ENCODE peak calls at places on chromosomes 2 and 18, in seven cellular contexts. Z, W, D, X, G, L and Q are unnamed samples.

GRCh38 chr2:102158336-102158735 is 15.8 kb downstream of the IL1R1 start:
- DNase-seq in Z (no peak), W (no peak), D (no peak), X (no peak), G (no peak), L (no peak), Q (no peak)

GRCh38 chr2:101829429-101829828 is 131.9 kb downstream of the MAP4K4 start:
- DNase-seq in Z (no peak), W (no peak), D (no peak), X (no peak), G (no peak), L (no peak), Q (no peak)

GRCh38 chr2:102082591-102083586 is 59.7 kb upstream of the IL1R1 start:
- DNase-seq in Z (no peak), W (peak; percentile 80), D (no peak), X (no peak), G (peak; percentile 80), L (no peak), Q (no peak)

GRCh38 chr2:241853651-241854341 is 4.9 kb downstream of the PDCD1 start:
- DNase-seq in Z (no peak), W (peak; percentile 55), D (no peak), X (no peak), G (no peak), L (no peak), Q (no peak)

GRCh38 chr2:21042958-21043743 is 722 bp downstream of the APOB start:
- DNase-seq in Z (peak; percentile 23), W (peak; percentile 48), D (peak; percentile 43), X (peak; percentile 33), G (peak; percentile 61), L (peak; percentile 80), Q (no peak)

GRCh38 chr2:196376984-196377877 is 205.9 kb upstream of the STK17B start:
- DNase-seq in Z (no peak), W (peak; percentile 81), D (no peak), X (no peak), G (peak; percentile 90), L (no peak), Q (no peak)

GRCh38 chr2:204177977-204178522 is 241.5 kb downstream of the ICOS start:
- DNase-seq in Z (peak; percentile 63), W (peak; percentile 15), D (peak; percentile 66), X (no peak), G (peak; percentile 50), L (peak; percentile 3), Q (no peak)

GRCh38 chr2:240523451-240524281 is 34.1 kb downstream of the ANKMY1 start:
- DNase-seq in Z (no peak), W (no peak), D (no peak), X (no peak), G (no peak), L (no peak), Q (no peak)

GRCh38 chr18:70314383-70314782 is 25.5 kb downstream of the SOCS6 start:
- DNase-seq in Z (no peak), W (no peak), D (no peak), X (no peak), G (no peak), L (no peak), Q (no peak)

GRCh38 chr2:197208841-197209240 is 101.7 kb downstream of the ANKRD44 start:
- DNase-seq in Z (no peak), W (peak; percentile 9), D (no peak), X (no peak), G (no peak), L (no peak), Q (no peak)